ENCODE peak calls at places on chromosomes 2 and 18, in four cellular contexts. One of them, this sample, is unnamed.
A peak's percentile ranks its signal among the peaks of the same experiment; 100 is the strongest.

GRCh38 chr2:161905389-161906046 is 168.5 kb downstream of the DPP4 start:
- DNase-seq in ascending aorta: no peak
- DNase-seq in mucosa of descending colon: no peak
- DNase-seq in uterus: no peak
- DNase-seq in this sample: no peak

GRCh38 chr2:189601043-189601442 is 20.5 kb upstream of the SLC40A1 start:
- DNase-seq in ascending aorta: no peak
- DNase-seq in mucosa of descending colon: no peak
- DNase-seq in uterus: no peak
- DNase-seq in this sample: no peak

GRCh38 chr2:138493334-138493733 is 8.2 kb upstream of the SPOPL start:
- DNase-seq in ascending aorta: no peak
- DNase-seq in mucosa of descending colon: no peak
- DNase-seq in uterus: no peak
- DNase-seq in this sample: no peak

GRCh38 chr18:48036641-48037421 is 106.4 kb upstream of the SMAD2 start:
- DNase-seq in ascending aorta: peak; percentile 54
- DNase-seq in mucosa of descending colon: no peak
- DNase-seq in uterus: no peak
- DNase-seq in this sample: no peak

GRCh38 chr2:84939426-84940087 is 31.4 kb upstream of the KCMF1 start:
- DNase-seq in ascending aorta: peak; percentile 58
- DNase-seq in mucosa of descending colon: peak; percentile 63
- DNase-seq in uterus: no peak
- DNase-seq in this sample: no peak

GRCh38 chr2:111052621-111053020 is 68.1 kb upstream of the BCL2L11 start:
- DNase-seq in ascending aorta: no peak
- DNase-seq in mucosa of descending colon: no peak
- DNase-seq in uterus: no peak
- DNase-seq in this sample: no peak

GRCh38 chr18:12317664-12318333 is 9.8 kb downstream of the TUBB6 start:
- DNase-seq in ascending aorta: no peak
- DNase-seq in mucosa of descending colon: no peak
- DNase-seq in uterus: no peak
- DNase-seq in this sample: no peak

GRCh38 chr2:148021059-148021985 is at the start of gene MBD5:
- DNase-seq in ascending aorta: peak; percentile 58
- DNase-seq in mucosa of descending colon: peak; percentile 71
- DNase-seq in uterus: peak; percentile 37
- DNase-seq in this sample: peak; percentile 2

GRCh38 chr2:197804758-197805597 is 585 bp downstream of the PLCL1 start:
- DNase-seq in ascending aorta: peak; percentile 71
- DNase-seq in mucosa of descending colon: peak; percentile 37
- DNase-seq in uterus: peak; percentile 22
- DNase-seq in this sample: peak; percentile 26

GRCh38 chr2:121368841-121369240 is 83.8 kb upstream of the TFCP2L1 start:
- DNase-seq in ascending aorta: no peak
- DNase-seq in mucosa of descending colon: no peak
- DNase-seq in uterus: no peak
- DNase-seq in this sample: no peak

GRCh38 chr2:135960598-135961551 is 24.6 kb downstream of the DARS1 start:
- DNase-seq in ascending aorta: no peak
- DNase-seq in mucosa of descending colon: no peak
- DNase-seq in uterus: no peak
- DNase-seq in this sample: no peak

GRCh38 chr2:191170773-191171172 is 20.0 kb upstream of the STAT4 start:
- DNase-seq in ascending aorta: no peak
- DNase-seq in mucosa of descending colon: no peak
- DNase-seq in uterus: no peak
- DNase-seq in this sample: no peak

GRCh38 chr18:61569176-61569892 is 236.1 kb downstream of the CDH20 start:
- DNase-seq in ascending aorta: no peak
- DNase-seq in mucosa of descending colon: no peak
- DNase-seq in uterus: no peak
- DNase-seq in this sample: no peak

GRCh38 chr2:111226797-111227700 is 106.3 kb downstream of the BCL2L11 start:
- DNase-seq in ascending aorta: no peak
- DNase-seq in mucosa of descending colon: no peak
- DNase-seq in uterus: no peak
- DNase-seq in this sample: no peak

GRCh38 chr2:223008936-223009335 is 43.1 kb upstream of the KCNE4 start:
- DNase-seq in ascending aorta: no peak
- DNase-seq in mucosa of descending colon: no peak
- DNase-seq in uterus: no peak
- DNase-seq in this sample: no peak

GRCh38 chr18:48955528-48956261 is 4.9 kb upstream of the SMAD7 start:
- DNase-seq in ascending aorta: peak; percentile 96
- DNase-seq in mucosa of descending colon: peak; percentile 43
- DNase-seq in uterus: peak; percentile 79
- DNase-seq in this sample: peak; percentile 61

GRCh38 chr18:49611316-49611715 is 49.5 kb downstream of the LIPG start:
- DNase-seq in ascending aorta: no peak
- DNase-seq in mucosa of descending colon: no peak
- DNase-seq in uterus: no peak
- DNase-seq in this sample: no peak

GRCh38 chr2:236922061-236922460 is 163.6 kb upstream of the COPS8 start:
- DNase-seq in ascending aorta: no peak
- DNase-seq in mucosa of descending colon: no peak
- DNase-seq in uterus: no peak
- DNase-seq in this sample: no peak

GRCh38 chr18:62420513-62421209 is 95.6 kb downstream of the TNFRSF11A start:
- DNase-seq in ascending aorta: peak; percentile 63
- DNase-seq in mucosa of descending colon: peak; percentile 56
- DNase-seq in uterus: peak; percentile 36
- DNase-seq in this sample: no peak

GRCh38 chr2:227853765-227854271 is 17.6 kb upstream of the DAW1 start:
- DNase-seq in ascending aorta: no peak
- DNase-seq in mucosa of descending colon: no peak
- DNase-seq in uterus: no peak
- DNase-seq in this sample: no peak

DNA sequence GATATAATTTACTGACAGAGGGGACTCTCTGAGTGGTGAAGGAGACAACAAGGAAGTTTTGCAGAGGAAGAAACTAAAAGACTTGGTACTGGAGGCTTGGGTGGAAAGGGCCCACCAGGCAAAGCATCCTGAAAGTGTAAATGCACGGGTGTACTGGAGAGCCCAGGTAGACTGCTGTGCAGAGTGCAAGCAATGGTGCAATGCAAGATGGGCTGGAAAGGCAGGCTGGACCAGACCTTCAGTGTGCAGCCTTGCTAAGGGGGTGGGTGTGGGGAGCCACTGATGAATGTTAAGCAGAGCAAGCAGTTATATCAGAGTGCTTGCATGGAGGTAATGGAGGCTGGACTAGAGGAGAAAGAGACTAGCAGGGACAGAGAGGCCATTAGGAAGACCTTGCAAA is 10.7 kb downstream of the C2orf74 start:
- DNase-seq in ascending aorta: no peak
- DNase-seq in mucosa of descending colon: no peak
- DNase-seq in uterus: no peak
- DNase-seq in this sample: no peak
- H3K4me1 ChIP-seq in ascending aorta: peaks cover 2% of the 10 kb centered on the region
- H3K4me1 ChIP-seq in mucosa of descending colon: no peaks in the 10 kb centered on the region
- H3K4me1 ChIP-seq in uterus: no peaks in the 10 kb centered on the region
- H3K4me1 ChIP-seq in this sample: no peaks in the 10 kb centered on the region

GRCh38 chr2:21104030-21104660 is 19.6 kb upstream of the TDRD15 start:
- DNase-seq in ascending aorta: no peak
- DNase-seq in mucosa of descending colon: no peak
- DNase-seq in uterus: no peak
- DNase-seq in this sample: no peak
- H3K4me3 ChIP-seq in ascending aorta: no peak overlapping the region
- H3K4me3 ChIP-seq in mucosa of descending colon: no peak overlapping the region
- H3K4me3 ChIP-seq in uterus: no peak overlapping the region
- H3K4me3 ChIP-seq in this sample: no peak overlapping the region

GRCh38 chr18:55351980-55352714 is 235.8 kb downstream of the TCF4 start:
- DNase-seq in ascending aorta: no peak
- DNase-seq in mucosa of descending colon: no peak
- DNase-seq in uterus: no peak
- DNase-seq in this sample: no peak

GRCh38 chr18:55349685-55350084 is 238.3 kb downstream of the TCF4 start:
- DNase-seq in ascending aorta: no peak
- DNase-seq in mucosa of descending colon: no peak
- DNase-seq in uterus: no peak
- DNase-seq in this sample: no peak

GRCh38 chr18:55353806-55354205 is 234.2 kb downstream of the TCF4 start:
- DNase-seq in ascending aorta: no peak
- DNase-seq in mucosa of descending colon: no peak
- DNase-seq in uterus: no peak
- DNase-seq in this sample: no peak

GRCh38 chr18:55353391-55353790 is 234.6 kb downstream of the TCF4 start:
- DNase-seq in ascending aorta: no peak
- DNase-seq in mucosa of descending colon: no peak
- DNase-seq in uterus: no peak
- DNase-seq in this sample: no peak

DNA sequence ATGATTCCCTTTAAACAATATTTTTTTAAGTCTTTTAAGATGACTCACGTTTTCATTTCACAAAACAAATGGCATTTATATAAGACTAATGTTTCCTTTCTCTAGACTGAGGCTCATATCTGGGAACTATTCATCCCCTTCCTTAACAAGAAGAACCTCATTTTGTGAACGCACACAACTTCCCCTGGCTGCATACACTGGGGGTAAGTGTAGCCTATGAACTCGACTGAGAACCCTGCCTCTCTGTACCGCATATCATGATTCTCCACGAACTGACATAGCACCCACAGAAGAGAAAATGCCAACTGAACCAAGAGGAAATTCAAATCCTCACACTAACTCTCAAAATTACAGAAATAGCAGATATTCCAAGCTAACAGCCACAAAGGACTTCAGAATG is 236.8 kb downstream of the TCF4 start:
- DNase-seq in ascending aorta: no peak
- DNase-seq in mucosa of descending colon: no peak
- DNase-seq in uterus: no peak
- DNase-seq in this sample: no peak
- H3K4me1 ChIP-seq in ascending aorta: no peaks in the 10 kb centered on the region
- H3K4me1 ChIP-seq in mucosa of descending colon: no peaks in the 10 kb centered on the region
- H3K4me1 ChIP-seq in uterus: no peaks in the 10 kb centered on the region
- H3K4me1 ChIP-seq in this sample: peaks cover 7% of the 10 kb centered on the region

DNA sequence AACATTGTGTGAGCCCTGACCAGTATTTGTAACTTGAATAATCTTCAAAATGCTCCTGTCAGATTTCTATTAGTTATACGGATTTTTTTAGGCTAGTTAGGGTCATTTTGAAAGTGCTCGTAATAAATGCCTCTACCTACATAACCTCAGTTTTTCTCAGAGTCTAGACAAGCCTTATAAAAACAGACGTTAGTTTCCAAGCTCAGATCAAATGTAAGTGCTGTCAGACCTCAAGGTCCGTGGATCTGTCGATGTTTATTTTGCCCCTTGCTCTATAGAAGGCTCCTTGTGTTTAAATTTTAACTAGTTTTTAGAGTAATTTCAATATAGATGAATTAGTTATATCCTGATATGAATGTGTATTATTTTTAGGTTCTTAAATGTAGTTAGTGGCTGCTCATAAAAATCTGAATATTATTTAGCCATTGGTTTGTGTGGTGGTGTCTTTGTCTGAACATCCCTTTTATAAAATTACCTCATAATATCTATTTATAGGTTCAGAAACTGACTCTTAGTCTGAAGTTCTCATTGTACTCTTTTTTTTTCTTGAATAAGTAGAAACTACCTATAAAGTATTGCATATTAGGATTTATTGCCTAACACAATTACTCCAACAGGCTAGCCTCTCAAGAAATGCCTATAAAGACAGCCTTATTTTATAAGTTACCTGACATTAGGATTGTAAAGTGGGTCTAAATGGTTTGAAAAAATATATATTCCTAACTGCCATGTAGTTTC is 71.1 kb downstream of the MTA3 start:
- DNase-seq in ascending aorta: no peak
- DNase-seq in mucosa of descending colon: no peak
- DNase-seq in uterus: no peak
- DNase-seq in this sample: no peak
- H3K4me3 ChIP-seq in ascending aorta: no peak overlapping the region
- H3K4me3 ChIP-seq in mucosa of descending colon: no peak overlapping the region
- H3K4me3 ChIP-seq in uterus: no peak overlapping the region
- H3K4me3 ChIP-seq in this sample: peak overlapping the region; percentile 1

GRCh38 chr2:203682688-203683130 is 23.7 kb upstream of the CD28 start:
- DNase-seq in ascending aorta: peak; percentile 73
- DNase-seq in mucosa of descending colon: no peak
- DNase-seq in uterus: peak; percentile 51
- DNase-seq in this sample: no peak
- H3K4me1 ChIP-seq in ascending aorta: peaks cover 56% of the 10 kb centered on the region
- H3K4me1 ChIP-seq in mucosa of descending colon: no peaks in the 10 kb centered on the region
- H3K4me1 ChIP-seq in uterus: no peaks in the 10 kb centered on the region
- H3K4me1 ChIP-seq in this sample: peaks cover 59% of the 10 kb centered on the region

GRCh38 chr18:22422909-22423548 is 5.3 kb upstream of the CTAGE1 start:
- DNase-seq in ascending aorta: peak; percentile 80
- DNase-seq in mucosa of descending colon: no peak
- DNase-seq in uterus: peak; percentile 31
- DNase-seq in this sample: peak; percentile 21

GRCh38 chr18:22420649-22421048 is 2.9 kb upstream of the CTAGE1 start:
- DNase-seq in ascending aorta: no peak
- DNase-seq in mucosa of descending colon: no peak
- DNase-seq in uterus: no peak
- DNase-seq in this sample: no peak

GRCh38 chr18:22428672-22429071 is 11.0 kb upstream of the CTAGE1 start:
- DNase-seq in ascending aorta: no peak
- DNase-seq in mucosa of descending colon: no peak
- DNase-seq in uterus: no peak
- DNase-seq in this sample: no peak

GRCh38 chr18:22427797-22428549 is 10.3 kb upstream of the CTAGE1 start:
- DNase-seq in ascending aorta: no peak
- DNase-seq in mucosa of descending colon: no peak
- DNase-seq in uterus: no peak
- DNase-seq in this sample: no peak

DNA sequence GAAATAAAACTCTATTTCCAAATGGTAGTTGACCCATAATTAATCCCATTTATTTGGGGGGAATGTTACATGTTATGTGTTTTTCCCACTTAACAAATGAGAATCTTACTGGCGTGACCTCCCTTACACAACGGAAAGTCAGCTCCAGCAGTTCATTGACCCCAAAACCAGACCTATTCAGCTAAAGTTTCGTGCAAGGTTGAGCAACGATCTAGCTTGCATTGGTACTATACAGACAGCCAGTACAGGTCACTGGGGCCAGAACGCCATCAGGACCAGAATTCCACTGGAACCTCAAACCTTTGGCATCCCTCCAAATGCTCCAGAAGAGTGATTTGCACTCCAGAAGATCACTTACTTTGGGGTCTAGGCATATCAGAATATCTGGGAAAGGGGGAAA is 6.8 kb upstream of the CTAGE1 start:
- DNase-seq in ascending aorta: no peak
- DNase-seq in mucosa of descending colon: no peak
- DNase-seq in uterus: no peak
- DNase-seq in this sample: no peak
- H3K4me3 ChIP-seq in ascending aorta: no peak overlapping the region
- H3K4me3 ChIP-seq in mucosa of descending colon: no peak overlapping the region
- H3K4me3 ChIP-seq in uterus: no peak overlapping the region
- H3K4me3 ChIP-seq in this sample: no peak overlapping the region

This sample was measured in thoracic aorta.